ENCODE peak calls at places on chromosomes 5 and 9, in nine cellular contexts. F, Z, Q, U, J, M, H, Y and G are unnamed samples.

GRCh38 chr9:26081847-26082246 is 403.6 kb upstream of the TUSC1 start:
- DNase-seq in M (no peak), Z (no peak), Q (no peak), F (no peak), Y (no peak), U (no peak), H (no peak), J (no peak), G (no peak)

GRCh38 chr5:28766565-28767158 is 1728.3 kb upstream of the CDH9 start:
- DNase-seq in H (no peak), F (no peak), J (peak), Q (no peak), U (peak), M (peak), Z (peak), Y (no peak), G (no peak)

GRCh38 chr5:121171361-121171760 is 680.3 kb upstream of the FTMT start:
- DNase-seq in Z (no peak), J (no peak), F (no peak), M (no peak), Y (no peak), U (no peak), H (no peak), Q (no peak), G (no peak)

GRCh38 chr9:69109152-69109551 is 64.9 kb upstream of the TJP2 start:
- DNase-seq in Y (no peak), J (no peak), Z (no peak), U (peak), H (no peak), M (no peak), Q (no peak), F (no peak), G (no peak)

GRCh38 chr5:103364074-103364473 is 105.5 kb downstream of the MACIR start:
- DNase-seq in U (no peak), H (no peak), Z (no peak), Q (no peak), J (peak), Y (no peak), F (no peak), M (no peak), G (no peak)

GRCh38 chr9:20144255-20144654 is 355.4 kb upstream of the SLC24A2 start:
- DNase-seq in M (no peak), U (no peak), Q (no peak), F (no peak), J (no peak), Z (no peak), H (no peak), Y (no peak), G (no peak)

GRCh38 chr5:38994329-38994927 is 79.8 kb downstream of the RICTOR start:
- DNase-seq in F (no peak), J (peak), Y (peak), U (peak), Q (peak), M (peak), H (no peak), Z (peak), G (no peak)

GRCh38 chr5:7910738-7911428 is 41.9 kb downstream of the MTRR start:
- DNase-seq in Z (no peak), U (no peak), J (no peak), Y (no peak), H (no peak), F (no peak), Q (no peak), M (no peak), G (no peak)

GRCh38 chr9:12935714-12936113 is 160.9 kb downstream of the LURAP1L start:
- DNase-seq in H (no peak), M (no peak), F (no peak), U (no peak), Q (no peak), Y (no peak), J (peak), Z (peak), G (no peak)

GRCh38 chr9:92724528-92725265 is 39.9 kb downstream of the BICD2 start:
- DNase-seq in H (no peak), Y (no peak), F (no peak), M (no peak), Q (peak), U (no peak), J (no peak), Z (no peak), G (no peak)

GRCh38 chr5:80206282-80206681 is 49.6 kb downstream of the SERINC5 start:
- DNase-seq in U (peak), J (peak), Q (no peak), F (no peak), Z (no peak), H (no peak), M (no peak), Y (peak), G (no peak)

GRCh38 chr5:167877924-167878323 is 413.5 kb upstream of the WWC1 start:
- DNase-seq in Q (no peak), H (no peak), U (no peak), F (no peak), Z (no peak), J (no peak), Y (no peak), M (no peak), G (no peak)

GRCh38 chr5:157516016-157516415 is 56.0 kb downstream of the NIPAL4 start:
- DNase-seq in U (peak), Z (no peak), Q (no peak), F (no peak), M (no peak), H (no peak), J (peak), Y (peak), G (no peak)

GRCh38 chr9:34218452-34218851 is 39.6 kb downstream of the UBAP1 start:
- DNase-seq in F (no peak), U (no peak), Q (no peak), Z (no peak), J (peak), M (no peak), H (no peak), Y (no peak), G (no peak)

GRCh38 chr5:175840050-175840841 is 31.1 kb upstream of the CPLX2 start:
- DNase-seq in Q (no peak), J (peak), M (no peak), F (no peak), H (no peak), Y (no peak), Z (no peak), U (no peak), G (no peak)

GRCh38 chr9:87567988-87568800 is 70.5 kb downstream of the DAPK1 start:
- DNase-seq in H (no peak), Y (no peak), Z (no peak), Q (no peak), F (no peak), M (no peak), J (no peak), U (no peak), G (no peak)

GRCh38 chr9:132283863-132284262 is 70.9 kb downstream of the SETX start:
- DNase-seq in U (no peak), Y (no peak), F (no peak), Z (no peak), M (no peak), Q (no peak), J (peak), H (no peak), G (no peak)

GRCh38 chr9:121895274-121895835 is 197.8 kb downstream of the TTLL11 start:
- DNase-seq in Y (no peak), U (no peak), M (no peak), H (no peak), F (no peak), Q (no peak), J (no peak), Z (no peak), G (no peak)

GRCh38 chr9:127067603-127068220 is 54.7 kb downstream of the ANGPTL2 start:
- DNase-seq in Q (no peak), Z (no peak), F (no peak), M (no peak), J (no peak), Y (no peak), H (no peak), U (peak), G (no peak)

GRCh38 chr5:102531506-102531905 is 32.7 kb upstream of the SLCO6A1 start:
- DNase-seq in Q (no peak), Z (no peak), U (no peak), M (no peak), F (no peak), H (no peak), Y (no peak), J (no peak), G (no peak)

GRCh38 chr9:133396952-133397351 is 20.8 kb downstream of the STKLD1 start:
- DNase-seq in H (no peak), Z (peak), Q (no peak), J (peak), F (no peak), M (peak), U (no peak), Y (no peak), G (no peak)

GRCh38 chr5:20367178-20367577 is 379.2 kb upstream of the CDH18 start:
- DNase-seq in J (no peak), Y (no peak), Q (no peak), Z (no peak), M (no peak), F (no peak), U (no peak), H (no peak), G (no peak)

GRCh38 chr5:124755565-124755964 is 9.1 kb upstream of the ZNF608 start:
- DNase-seq in F (no peak), Q (no peak), Z (no peak), H (no peak), U (no peak), M (peak), Y (no peak), J (peak), G (no peak)

GRCh38 chr9:9318959-9319505 is 1293.8 kb downstream of the PTPRD start:
- DNase-seq in M (no peak), Z (no peak), Q (no peak), H (no peak), J (no peak), U (no peak), Y (no peak), F (no peak), G (no peak)

GRCh38 chr9:130343445-130343918 is 77.9 kb downstream of the HMCN2 start:
- DNase-seq in Z (no peak), J (peak), U (no peak), Y (no peak), M (peak), F (no peak), H (peak), Q (no peak), G (peak)

GRCh38 chr5:31226651-31227050 is 33.2 kb downstream of the CDH6 start:
- DNase-seq in H (no peak), M (no peak), Z (no peak), U (no peak), J (no peak), Q (no peak), Y (no peak), F (no peak), G (no peak)

GRCh38 chr5:37704406-37704805 is 135.4 kb downstream of the GDNF start:
- DNase-seq in U (no peak), J (no peak), Z (peak), H (no peak), M (no peak), Y (no peak), Q (no peak), F (no peak), G (no peak)

GRCh38 chr5:147879784-147880183 is 1.3 kb downstream of the SCGB3A2 start:
- DNase-seq in Y (no peak), M (no peak), F (no peak), U (no peak), H (no peak), Z (no peak), J (no peak), Q (no peak), G (no peak)

GRCh38 chr5:66450988-66451387 is 145.2 kb upstream of the MAST4 start:
- DNase-seq in Q (no peak), H (no peak), F (no peak), Y (no peak), U (no peak), M (no peak), J (no peak), Z (peak), G (no peak)

GRCh38 chr5:61450880-61451279 is 118.8 kb downstream of the ZSWIM6 start:
- DNase-seq in J (peak), Q (no peak), F (peak), Y (no peak), Z (peak), U (no peak), H (no peak), M (peak), G (no peak)

GRCh38 chr5:146213210-146213838 is 9.9 kb downstream of the RBM27 start:
- DNase-seq in J (no peak), M (no peak), Q (no peak), H (no peak), F (no peak), Z (peak), Y (no peak), U (peak), G (no peak)

GRCh38 chr5:118326496-118327045 is 661.8 kb downstream of the DTWD2 start:
- DNase-seq in U (peak), J (no peak), M (no peak), F (no peak), H (no peak), Y (no peak), Z (no peak), Q (no peak), G (no peak)

GRCh38 chr5:59746261-59746765 is 147.2 kb downstream of the PDE4D start:
- DNase-seq in F (no peak), M (no peak), U (peak), Q (peak), Z (peak), J (peak), H (no peak), Y (no peak), G (no peak)

GRCh38 chr5:119427052-119427451 is 25.2 kb upstream of the HSD17B4 start:
- DNase-seq in Q (no peak), J (no peak), H (no peak), F (no peak), Y (no peak), U (no peak), M (no peak), Z (no peak), G (no peak)

GRCh38 chr5:122192883-122193496 is 63.6 kb downstream of the ZNF474 start:
- DNase-seq in M (peak), U (peak), Z (peak), Q (peak), Y (peak), F (no peak), H (no peak), J (peak), G (no peak)

GRCh38 chr5:77309140-77309539 is 98.7 kb downstream of the PDE8B start:
- DNase-seq in J (no peak), Z (no peak), H (no peak), Q (no peak), F (no peak), Y (no peak), U (no peak), M (no peak), G (no peak)

GRCh38 chr5:174514983-174515394 is 209.4 kb upstream of the MSX2 start:
- DNase-seq in U (no peak), Q (no peak), F (no peak), H (no peak), M (no peak), Z (no peak), J (no peak), Y (no peak), G (no peak)

GRCh38 chr9:137140151-137141012 is 1.4 kb downstream of the GRIN1 start:
- DNase-seq in Z (no peak), U (no peak), M (no peak), Y (no peak), H (no peak), J (no peak), Q (no peak), F (no peak), G (peak)

GRCh38 chr5:25489834-25490538 is 845.2 kb upstream of the CDH10 start:
- DNase-seq in M (no peak), H (no peak), F (no peak), J (peak), Q (no peak), U (no peak), Z (no peak), Y (no peak), G (no peak)

GRCh38 chr5:94523018-94523417 is 95.4 kb downstream of the KIAA0825 start:
- DNase-seq in F (no peak), Q (no peak), U (no peak), H (no peak), M (peak), Z (no peak), Y (no peak), J (no peak), G (no peak)

GRCh38 chr5:94517490-94518108 is 100.8 kb downstream of the KIAA0825 start:
- DNase-seq in J (peak), F (no peak), Z (no peak), H (no peak), Q (no peak), M (no peak), Y (no peak), U (no peak), G (no peak)

GRCh38 chr5:94526708-94527107 is 91.7 kb downstream of the KIAA0825 start:
- DNase-seq in M (no peak), Z (no peak), F (no peak), Q (no peak), J (no peak), H (no peak), U (no peak), Y (no peak), G (no peak)

GRCh38 chr5:94524841-94525697 is 93.3 kb downstream of the KIAA0825 start:
- DNase-seq in Y (no peak), U (peak), Z (peak), H (no peak), M (peak), F (no peak), Q (no peak), J (peak), G (no peak)

GRCh38 chr5:94522099-94522498 is 96.3 kb downstream of the KIAA0825 start:
- DNase-seq in Y (no peak), Q (no peak), J (peak), Z (no peak), F (no peak), M (no peak), U (no peak), H (no peak), G (no peak)
- H3K4me3 ChIP-seq in Y (no peak), Q (no peak), J (no peak), Z (no peak), F (no peak), M (no peak), U (no peak), H (no peak), G (no peak)

GRCh38 chr5:14821721-14822120 is 49.9 kb downstream of the ANKH start:
- DNase-seq in H (no peak), M (no peak), F (no peak), Q (no peak), U (no peak), J (no peak), Z (peak), Y (no peak), G (no peak)
- H3K27ac ChIP-seq in H (no peak), M (no peak), F (no peak), Q (no peak), U (no peak), J (no peak), Z (peak), Y (no peak), G (no peak)

GRCh38 chr5:114438471-114438870 is 76.6 kb downstream of the KCNN2 start:
- DNase-seq in U (no peak), M (no peak), F (no peak), J (no peak), Y (no peak), Z (no peak), Q (no peak), H (no peak), G (no peak)

GRCh38 chr5:114435885-114436299 is 74.0 kb downstream of the KCNN2 start:
- DNase-seq in Z (no peak), U (no peak), M (no peak), J (no peak), Y (no peak), F (no peak), Q (no peak), H (no peak), G (no peak)

GRCh38 chr5:114434396-114435219 is 72.7 kb downstream of the KCNN2 start:
- DNase-seq in M (no peak), F (no peak), Z (no peak), Y (no peak), Q (no peak), U (no peak), J (no peak), H (no peak), G (no peak)

GRCh38 chr5:114430532-114430931 is 68.7 kb downstream of the KCNN2 start:
- DNase-seq in F (no peak), H (no peak), U (no peak), Y (no peak), Q (no peak), Z (no peak), M (no peak), J (no peak), G (no peak)

DNA sequence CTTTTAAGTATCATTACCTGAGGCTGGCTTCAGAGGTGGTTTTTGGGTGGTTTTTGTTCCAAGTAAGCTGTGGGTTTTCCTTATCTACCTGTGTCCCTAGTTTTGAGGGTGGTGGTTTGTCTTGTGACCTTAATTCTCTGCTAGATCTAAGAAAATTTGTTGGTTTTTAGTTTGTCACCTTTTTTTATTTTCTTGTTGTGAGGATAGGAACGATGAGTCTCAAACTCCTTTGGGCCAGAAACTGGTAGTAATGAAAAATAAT is 73.3 kb downstream of the KCNN2 start:
- DNase-seq in H (no peak), Q (no peak), Y (no peak), M (no peak), Z (no peak), F (no peak), J (no peak), U (no peak), G (no peak)
- H3K4me3 ChIP-seq in H (no peak), Q (no peak), Y (no peak), M (no peak), Z (no peak), F (no peak), J (no peak), U (no peak), G (no peak)

GRCh38 chr5:84213861-84214260 is 170.8 kb downstream of the EDIL3 start:
- DNase-seq in Z (no peak), J (no peak), H (no peak), U (no peak), Y (no peak), F (no peak), M (no peak), Q (no peak), G (no peak)
- H3K27ac ChIP-seq in Z (no peak), J (no peak), H (no peak), U (no peak), Y (no peak), F (no peak), M (no peak), Q (no peak), G (no peak)

GRCh38 chr5:150144876-150145275 is 10.8 kb downstream of the PDGFRB start:
- DNase-seq in H (no peak), Z (no peak), U (no peak), Y (no peak), J (no peak), Q (no peak), M (no peak), F (no peak), G (no peak)

GRCh38 chr5:150143725-150144058 is 12.0 kb downstream of the PDGFRB start:
- DNase-seq in J (peak), F (no peak), Y (no peak), Z (no peak), H (no peak), Q (no peak), U (no peak), M (no peak), G (no peak)

GRCh38 chr5:150142800-150143724 is 12.6 kb downstream of the PDGFRB start:
- DNase-seq in Y (peak), Q (peak), J (peak), F (peak), U (peak), H (no peak), M (peak), Z (no peak), G (peak)

GRCh38 chr5:150146235-150146634 is 9.4 kb downstream of the PDGFRB start:
- DNase-seq in Z (no peak), Y (no peak), Q (no peak), F (no peak), H (no peak), U (no peak), J (no peak), M (no peak), G (no peak)

DNA sequence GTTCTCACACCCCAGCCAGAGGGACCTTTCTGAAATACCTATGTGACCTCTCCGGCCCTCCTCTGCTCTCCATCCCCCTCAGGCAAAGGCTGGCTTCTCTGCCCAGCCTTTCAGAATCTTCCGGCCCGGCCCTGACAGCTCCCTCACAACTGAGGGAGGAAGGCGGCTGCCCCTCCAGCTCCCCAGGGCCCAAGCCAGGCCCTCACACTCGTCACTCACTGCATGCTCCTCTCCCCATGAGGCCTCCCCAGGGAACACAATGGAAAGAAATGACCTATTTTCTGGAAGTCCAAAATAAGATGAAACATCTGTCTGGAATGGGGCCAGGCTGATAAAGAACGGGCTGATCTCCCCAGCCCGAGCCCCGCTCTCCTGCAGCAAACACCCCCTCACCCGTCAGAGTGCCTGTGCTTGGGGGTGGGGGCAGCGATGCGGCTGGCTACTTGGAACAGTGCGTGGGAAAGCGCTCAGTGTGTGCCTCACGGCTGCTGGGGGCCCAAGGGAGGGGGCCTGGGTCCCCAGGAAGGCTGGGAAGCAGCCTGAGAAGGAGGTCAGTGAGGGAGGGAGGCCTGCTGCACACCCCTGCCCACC is 11.3 kb downstream of the PDGFRB start:
- DNase-seq in H (no peak), U (peak), J (peak), Q (no peak), F (peak), M (peak), Y (peak), Z (no peak), G (peak)
- H3K4me3 ChIP-seq in H (no peak), U (no peak), J (peak), Q (no peak), F (no peak), M (no peak), Y (peak), Z (no peak), G (no peak)